ENCODE peak calls at places on chromosome 14, in five cellular contexts. One of them, this sample, is unnamed.

GRCh38 chr14:104586832-104587620 is 7.5 kb downstream of the C14orf180 start:
- DNase-seq in adrenal gland: no peak
- DNase-seq in PC-9: no peak
- DNase-seq in left lung: no peak
- DNase-seq in left ventricle myocardium inferior: peak
- DNase-seq in this sample: no peak

GRCh38 chr14:99937475-99938244 is 127.6 kb upstream of the EVL start:
- DNase-seq in adrenal gland: no peak
- DNase-seq in PC-9: no peak
- DNase-seq in left lung: no peak
- DNase-seq in left ventricle myocardium inferior: no peak
- DNase-seq in this sample: no peak

GRCh38 chr14:42806909-42807315 is 1200.2 kb downstream of the LRFN5 start:
- DNase-seq in left lung: no peak
- DNase-seq in PC-9: no peak
- DNase-seq in left ventricle myocardium inferior: no peak
- DNase-seq in adrenal gland: no peak
- DNase-seq in this sample: no peak

GRCh38 chr14:31277085-31277484 is 69.5 kb upstream of the HECTD1 start:
- DNase-seq in PC-9: no peak
- DNase-seq in left lung: no peak
- DNase-seq in adrenal gland: no peak
- DNase-seq in left ventricle myocardium inferior: no peak
- DNase-seq in this sample: no peak

GRCh38 chr14:102050026-102050405 is 36.8 kb downstream of the HSP90AA1 start:
- DNase-seq in left ventricle myocardium inferior: no peak
- DNase-seq in left lung: peak
- DNase-seq in PC-9: no peak
- DNase-seq in adrenal gland: no peak
- DNase-seq in this sample: no peak

GRCh38 chr14:52951730-52952481 is 1.1 kb upstream of the FERMT2 start:
- DNase-seq in PC-9: peak
- DNase-seq in left ventricle myocardium inferior: no peak
- DNase-seq in left lung: no peak
- DNase-seq in adrenal gland: peak
- DNase-seq in this sample: no peak

GRCh38 chr14:51004352-51004800 is 60.1 kb upstream of the PYGL start:
- DNase-seq in PC-9: no peak
- DNase-seq in left lung: no peak
- DNase-seq in left ventricle myocardium inferior: no peak
- DNase-seq in adrenal gland: peak
- DNase-seq in this sample: no peak

GRCh38 chr14:58272589-58273372 is 25.6 kb upstream of the ARID4A start:
- DNase-seq in left ventricle myocardium inferior: no peak
- DNase-seq in adrenal gland: no peak
- DNase-seq in PC-9: no peak
- DNase-seq in left lung: no peak
- DNase-seq in this sample: no peak

GRCh38 chr14:32724864-32725550 is 213.7 kb upstream of the NPAS3 start:
- DNase-seq in adrenal gland: no peak
- DNase-seq in left lung: no peak
- DNase-seq in left ventricle myocardium inferior: no peak
- DNase-seq in PC-9: no peak
- DNase-seq in this sample: no peak

GRCh38 chr14:95189400-95190162 is 32.3 kb upstream of the DICER1 start:
- DNase-seq in left ventricle myocardium inferior: no peak
- DNase-seq in adrenal gland: no peak
- DNase-seq in left lung: no peak
- DNase-seq in PC-9: no peak
- DNase-seq in this sample: no peak

GRCh38 chr14:72614891-72615410 is 278.9 kb downstream of the DPF3 start:
- DNase-seq in adrenal gland: no peak
- DNase-seq in left ventricle myocardium inferior: no peak
- DNase-seq in left lung: no peak
- DNase-seq in PC-9: no peak
- DNase-seq in this sample: no peak

GRCh38 chr14:72559227-72559626 is 334.7 kb downstream of the DPF3 start:
- DNase-seq in left ventricle myocardium inferior: no peak
- DNase-seq in PC-9: no peak
- DNase-seq in adrenal gland: no peak
- DNase-seq in left lung: no peak
- DNase-seq in this sample: no peak

GRCh38 chr14:81070511-81070910 is 115.1 kb downstream of the TSHR start:
- DNase-seq in left ventricle myocardium inferior: no peak
- DNase-seq in adrenal gland: no peak
- DNase-seq in left lung: no peak
- DNase-seq in PC-9: no peak
- DNase-seq in this sample: no peak

GRCh38 chr14:62117010-62117717 is 354.9 kb downstream of the SNAPC1 start:
- DNase-seq in PC-9: no peak
- DNase-seq in left ventricle myocardium inferior: peak
- DNase-seq in adrenal gland: peak
- DNase-seq in left lung: peak
- DNase-seq in this sample: peak

GRCh38 chr14:50089213-50089612 is 27.2 kb downstream of the VCPKMT start:
- DNase-seq in PC-9: no peak
- DNase-seq in left lung: no peak
- DNase-seq in adrenal gland: no peak
- DNase-seq in left ventricle myocardium inferior: no peak
- DNase-seq in this sample: peak

GRCh38 chr14:52090936-52091335 is 22.1 kb upstream of the NID2 start:
- DNase-seq in left lung: no peak
- DNase-seq in adrenal gland: no peak
- DNase-seq in left ventricle myocardium inferior: no peak
- DNase-seq in PC-9: no peak
- DNase-seq in this sample: no peak

GRCh38 chr14:33916663-33917565 is 34.0 kb downstream of the EGLN3 start:
- DNase-seq in left ventricle myocardium inferior: no peak
- DNase-seq in PC-9: peak
- DNase-seq in left lung: no peak
- DNase-seq in adrenal gland: no peak
- DNase-seq in this sample: no peak

GRCh38 chr14:22097606-22098292 is 424.1 kb upstream of the OR4E1 start:
- DNase-seq in adrenal gland: no peak
- DNase-seq in PC-9: no peak
- DNase-seq in left lung: no peak
- DNase-seq in left ventricle myocardium inferior: no peak
- DNase-seq in this sample: no peak

GRCh38 chr14:70027785-70028428 is 148.7 kb downstream of the SMOC1 start:
- DNase-seq in PC-9: no peak
- DNase-seq in adrenal gland: peak
- DNase-seq in left ventricle myocardium inferior: peak
- DNase-seq in left lung: peak
- DNase-seq in this sample: peak

GRCh38 chr14:92460916-92461579 is 52.5 kb upstream of the RIN3 start:
- DNase-seq in left lung: peak
- DNase-seq in adrenal gland: peak
- DNase-seq in left ventricle myocardium inferior: peak
- DNase-seq in PC-9: no peak
- DNase-seq in this sample: no peak
- TF ChIP-seq CTCF in left lung: no peak
- TF ChIP-seq CTCF in adrenal gland: no peak
- TF ChIP-seq CTCF in left ventricle myocardium inferior: peak
- TF ChIP-seq CTCF in PC-9: no peak
- TF ChIP-seq CTCF in this sample: no peak

GRCh38 chr14:77003960-77004710 is 24.4 kb downstream of the IRF2BPL start:
- DNase-seq in left lung: no peak
- DNase-seq in adrenal gland: no peak
- DNase-seq in PC-9: peak
- DNase-seq in left ventricle myocardium inferior: no peak
- DNase-seq in this sample: no peak
- H3K27ac ChIP-seq in left lung: no peak
- H3K27ac ChIP-seq in adrenal gland: no peak
- H3K27ac ChIP-seq in PC-9: peak
- H3K27ac ChIP-seq in left ventricle myocardium inferior: no peak
- H3K27ac ChIP-seq in this sample: no peak

GRCh38 chr14:103488960-103489359 is 33.7 kb downstream of the CKB start:
- DNase-seq in left lung: no peak
- DNase-seq in left ventricle myocardium inferior: no peak
- DNase-seq in PC-9: no peak
- DNase-seq in adrenal gland: no peak
- DNase-seq in this sample: no peak
- TF ChIP-seq CTCF in left lung: no peak
- TF ChIP-seq CTCF in left ventricle myocardium inferior: no peak
- TF ChIP-seq CTCF in PC-9: no peak
- TF ChIP-seq CTCF in adrenal gland: no peak
- TF ChIP-seq CTCF in this sample: no peak

DNA sequence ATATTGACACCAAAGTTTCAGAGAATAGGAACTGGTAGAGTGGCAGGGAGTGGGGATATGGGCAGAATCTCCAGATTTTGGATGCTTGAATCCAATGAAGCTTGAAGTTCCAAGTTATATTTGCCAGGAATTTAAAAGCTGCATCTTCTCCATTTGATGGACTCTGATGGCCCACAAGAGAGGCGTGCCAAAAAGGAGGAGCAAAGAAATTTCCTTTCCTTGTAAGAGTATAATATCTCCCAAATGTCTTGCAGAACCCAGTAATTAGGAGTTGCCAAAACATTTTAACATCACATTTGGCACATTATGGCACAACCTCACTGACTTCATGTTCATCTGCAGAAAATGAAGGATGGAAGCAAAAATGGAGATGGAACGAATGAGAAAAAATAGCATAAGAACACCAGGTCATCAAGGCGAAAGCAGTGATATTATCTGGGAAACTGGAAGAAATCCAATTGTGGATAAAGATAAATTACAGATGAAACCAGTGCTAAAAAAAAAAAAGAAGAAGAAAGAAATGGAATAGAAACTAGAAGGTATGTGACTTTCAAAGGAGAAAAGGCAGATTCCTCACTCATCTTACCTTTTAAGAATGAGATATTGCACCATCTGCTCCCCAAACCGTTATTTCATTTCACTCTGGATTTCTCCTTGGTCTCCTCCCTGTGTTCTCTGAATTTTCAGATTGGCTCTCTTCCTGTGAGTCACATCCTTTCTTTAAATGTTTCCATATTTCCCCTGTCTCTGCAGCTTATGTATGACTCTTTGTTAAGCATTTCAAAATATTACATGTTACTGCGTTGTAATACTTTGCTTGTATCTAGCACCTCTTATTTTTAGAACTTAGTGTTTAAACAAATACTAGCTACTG is 13.5 kb upstream of the FLRT2 start:
- DNase-seq in left lung: no peak
- DNase-seq in left ventricle myocardium inferior: no peak
- DNase-seq in adrenal gland: no peak
- DNase-seq in PC-9: no peak
- DNase-seq in this sample: no peak
- H3K27ac ChIP-seq in left lung: no peak
- H3K27ac ChIP-seq in left ventricle myocardium inferior: no peak
- H3K27ac ChIP-seq in adrenal gland: no peak
- H3K27ac ChIP-seq in PC-9: no peak
- H3K27ac ChIP-seq in this sample: no peak

GRCh38 chr14:23099212-23099861 is 4.0 kb downstream of the C14orf119 start:
- DNase-seq in left lung: no peak
- DNase-seq in left ventricle myocardium inferior: no peak
- DNase-seq in adrenal gland: peak
- DNase-seq in PC-9: no peak
- DNase-seq in this sample: no peak
- TF ChIP-seq CTCF in left lung: no peak
- TF ChIP-seq CTCF in left ventricle myocardium inferior: peak
- TF ChIP-seq CTCF in adrenal gland: no peak
- TF ChIP-seq CTCF in PC-9: no peak
- TF ChIP-seq CTCF in this sample: no peak

This sample was measured in CD8-positive, alpha-beta T cell.